ENCODE peak calls at places on chromosome 5, in seven cellular contexts. R, H, J, W, I, Z and B are unnamed samples.

GRCh38 chr5:146107901-146108300 is 2.5 kb upstream of the PLAC8L1 start:
- DNase-seq in R (no peak), H (peak; percentile 31), J (no peak), W (no peak), I (no peak), Z (peak; percentile 4), B (no peak)

GRCh38 chr5:174120436-174120835 is 74.9 kb downstream of the NSG2 start:
- DNase-seq in R (no peak), H (no peak), J (no peak), W (no peak), I (no peak), Z (no peak), B (no peak)

GRCh38 chr5:106523842-106524241 is 1146.9 kb downstream of the EFNA5 start:
- DNase-seq in R (no peak), H (peak; percentile 5), J (no peak), W (no peak), I (no peak), Z (no peak), B (no peak)

GRCh38 chr5:74810915-74811314 is 43.9 kb downstream of the NSA2 start:
- DNase-seq in R (no peak), H (no peak), J (no peak), W (no peak), I (no peak), Z (no peak), B (no peak)

GRCh38 chr5:34762321-34762871 is 76.6 kb upstream of the TTC23L start:
- DNase-seq in R (no peak), H (peak; percentile 97), J (no peak), W (no peak), I (no peak), Z (peak; percentile 87), B (no peak)

GRCh38 chr5:54758038-54758437 is 227.4 kb downstream of the ESM1 start:
- DNase-seq in R (no peak), H (peak; percentile 95), J (no peak), W (no peak), I (no peak), Z (peak; percentile 83), B (no peak)

GRCh38 chr5:16894236-16895057 is 41.6 kb downstream of the MYO10 start:
- DNase-seq in R (peak; percentile 82), H (peak; percentile 96), J (no peak), W (peak; percentile 71), I (peak; percentile 45), Z (peak; percentile 95), B (no peak)

GRCh38 chr5:67102708-67103107 is 93.9 kb downstream of the CD180 start:
- DNase-seq in R (no peak), H (no peak), J (no peak), W (no peak), I (no peak), Z (no peak), B (no peak)

GRCh38 chr5:39608024-39608423 is 183.2 kb upstream of the DAB2 start:
- DNase-seq in R (no peak), H (no peak), J (no peak), W (no peak), I (no peak), Z (no peak), B (no peak)

GRCh38 chr5:14735944-14736343 is 71.4 kb downstream of the OTULIN start:
- DNase-seq in R (no peak), H (no peak), J (no peak), W (no peak), I (no peak), Z (no peak), B (no peak)

GRCh38 chr5:101424530-101425175 is 521.6 kb upstream of the ST8SIA4 start:
- DNase-seq in R (no peak), H (peak; percentile 73), J (no peak), W (no peak), I (no peak), Z (peak; percentile 73), B (no peak)

GRCh38 chr5:7642029-7642428 is 208.9 kb downstream of the CFAP90 start:
- DNase-seq in R (no peak), H (no peak), J (no peak), W (no peak), I (no peak), Z (no peak), B (no peak)

GRCh38 chr5:80884851-80885697 is 75.1 kb upstream of the RASGRF2 start:
- DNase-seq in R (no peak), H (peak; percentile 47), J (no peak), W (peak; percentile 11), I (no peak), Z (peak; percentile 13), B (no peak)

GRCh38 chr5:174303035-174303434 is 257.5 kb downstream of the NSG2 start:
- DNase-seq in R (no peak), H (no peak), J (no peak), W (no peak), I (no peak), Z (no peak), B (no peak)

GRCh38 chr5:1104327-1105006 is 7.4 kb downstream of the SLC12A7 start:
- DNase-seq in R (no peak), H (no peak), J (no peak), W (no peak), I (no peak), Z (no peak), B (no peak)

GRCh38 chr5:131466171-131466766 is 168.8 kb downstream of the RAPGEF6 start:
- DNase-seq in R (no peak), H (peak; percentile 95), J (no peak), W (no peak), I (no peak), Z (peak; percentile 52), B (no peak)

GRCh38 chr5:6856658-6857057 is 143.4 kb downstream of the TENT4A start:
- DNase-seq in R (no peak), H (no peak), J (no peak), W (no peak), I (no peak), Z (no peak), B (no peak)

GRCh38 chr5:33167541-33167940 is 273.2 kb upstream of the TARS1 start:
- DNase-seq in R (no peak), H (no peak), J (no peak), W (no peak), I (no peak), Z (no peak), B (no peak)

GRCh38 chr5:127187711-127188110 is 102.9 kb upstream of the MEGF10 start:
- DNase-seq in R (no peak), H (no peak), J (no peak), W (no peak), I (no peak), Z (no peak), B (no peak)

GRCh38 chr5:118249386-118249785 is 739.0 kb downstream of the DTWD2 start:
- DNase-seq in R (no peak), H (no peak), J (no peak), W (no peak), I (no peak), Z (no peak), B (no peak)

GRCh38 chr5:81971086-81971693 is 633 bp upstream of the ATG10 start:
- DNase-seq in R (no peak), H (peak; percentile 21), J (no peak), W (no peak), I (no peak), Z (peak; percentile 65), B (no peak)

GRCh38 chr5:45017568-45017967 is 208.8 kb downstream of the MRPS30 start:
- DNase-seq in R (no peak), H (no peak), J (no peak), W (no peak), I (no peak), Z (no peak), B (no peak)

GRCh38 chr5:69467442-69468225 is 25.0 kb upstream of the OCLN start:
- DNase-seq in R (no peak), H (peak; percentile 10), J (no peak), W (no peak), I (no peak), Z (no peak), B (no peak)

GRCh38 chr5:50667653-50668403 is 1.4 kb downstream of the PARP8 start:
- DNase-seq in R (peak; percentile 86), H (peak; percentile 52), J (no peak), W (peak; percentile 35), I (peak; percentile 67), Z (peak; percentile 88), B (peak; percentile 77)

GRCh38 chr5:143581649-143582048 is 178.2 kb upstream of the NR3C1 start:
- DNase-seq in R (no peak), H (no peak), J (no peak), W (no peak), I (no peak), Z (no peak), B (no peak)

GRCh38 chr5:143582176-143582575 is 178.7 kb upstream of the NR3C1 start:
- DNase-seq in R (no peak), H (no peak), J (no peak), W (no peak), I (no peak), Z (no peak), B (no peak)

GRCh38 chr5:143581148-143581547 is 177.7 kb upstream of the NR3C1 start:
- DNase-seq in R (no peak), H (no peak), J (no peak), W (no peak), I (no peak), Z (no peak), B (no peak)

GRCh38 chr5:143583385-143583784 is 179.9 kb upstream of the NR3C1 start:
- DNase-seq in R (no peak), H (no peak), J (no peak), W (no peak), I (no peak), Z (no peak), B (no peak)

GRCh38 chr5:143582869-143583268 is 179.4 kb upstream of the NR3C1 start:
- DNase-seq in R (no peak), H (peak; percentile 83), J (no peak), W (no peak), I (no peak), Z (peak; percentile 58), B (no peak)
- H4K8ac ChIP-seq in R (no peak overlapping the region), H (no peak overlapping the region), J (no peak overlapping the region), W (no peak overlapping the region), I (no peak overlapping the region), Z (no peak overlapping the region), B (no peak overlapping the region)

GRCh38 chr5:58932057-58932594 is 349.3 kb downstream of the RAB3C start:
- DNase-seq in R (no peak), H (no peak), J (no peak), W (no peak), I (no peak), Z (no peak), B (no peak)
- H3K18ac ChIP-seq in R (no peak overlapping the region), H (no peak overlapping the region), J (no peak overlapping the region), W (no peak overlapping the region), I (no peak overlapping the region), Z (no peak overlapping the region), B (no peak overlapping the region)

GRCh38 chr5:136057401-136057951 is 28.7 kb downstream of the TGFBI start:
- DNase-seq in R (no peak), H (peak; percentile 84), J (no peak), W (peak; percentile 23), I (no peak), Z (peak; percentile 94), B (no peak)
- H3K27ac ChIP-seq in R (no peak overlapping the region), H (peak overlapping the region; percentile 87), J (no peak overlapping the region), W (peak overlapping the region; percentile 89), I (no peak overlapping the region), Z (peak overlapping the region; percentile 92), B (no peak overlapping the region)

GRCh38 chr5:62489471-62489870 is 76.9 kb downstream of the IPO11 start:
- DNase-seq in R (peak; percentile 57), H (no peak), J (no peak), W (no peak), I (no peak), Z (peak; percentile 34), B (no peak)

GRCh38 chr5:62488531-62488930 is 76.0 kb downstream of the IPO11 start:
- DNase-seq in R (peak; percentile 11), H (no peak), J (no peak), W (no peak), I (no peak), Z (no peak), B (no peak)

GRCh38 chr5:62486672-62487071 is 74.1 kb downstream of the IPO11 start:
- DNase-seq in R (no peak), H (no peak), J (no peak), W (no peak), I (no peak), Z (peak; percentile 36), B (no peak)
- H4K8ac ChIP-seq in R (no peak overlapping the region), H (no peak overlapping the region), J (no peak overlapping the region), W (no peak overlapping the region), I (no peak overlapping the region), Z (no peak overlapping the region), B (no peak overlapping the region)